ENCODE peak calls at places on chromosomes 1 and 21, in six cellular contexts. H is cardiac fibroblast, T is fibroblast of lung, R is A549, Q is upper lobe of right lung, S is IMR-90. E is an unnamed sample.

GRCh38 chr1:117370071-117370470 is 2.8 kb downstream of the MAN1A2 start:
- DNase-seq in H (no peak), T (no peak), R (no peak), Q (no peak), S (peak; percentile 6), E (peak; percentile 22)

GRCh38 chr1:29136463-29136915 is 12.8 kb upstream of the TMEM200B start:
- DNase-seq in H (peak; percentile 56), T (peak; percentile 71), R (no peak), Q (no peak), S (peak; percentile 58), E (peak; percentile 64)

GRCh38 chr1:30511106-30511505 is 212.3 kb downstream of the MATN1 start:
- DNase-seq in H (no peak), T (no peak), R (no peak), Q (no peak), S (no peak), E (no peak)

GRCh38 chr1:214895226-214895625 is 187.3 kb upstream of the KCNK2 start:
- DNase-seq in H (no peak), T (peak; percentile 16), R (no peak), Q (no peak), S (no peak), E (no peak)

GRCh38 chr1:235292790-235293189 is 35.2 kb downstream of the ARID4B start:
- DNase-seq in H (no peak), T (no peak), R (no peak), Q (no peak), S (no peak), E (no peak)

GRCh38 chr1:21662426-21663250 is 6.5 kb downstream of the RAP1GAP start:
- DNase-seq in H (no peak), T (no peak), R (no peak), Q (peak; percentile 32), S (no peak), E (no peak)

GRCh38 chr1:154468480-154469240 is 33.4 kb upstream of the TDRD10 start:
- DNase-seq in H (no peak), T (peak; percentile 19), R (no peak), Q (peak; percentile 40), S (no peak), E (no peak)

GRCh38 chr1:40786171-40786994 is 2.8 kb downstream of the KCNQ4 start:
- DNase-seq in H (no peak), T (no peak), R (no peak), Q (no peak), S (no peak), E (no peak)

GRCh38 chr1:39795651-39796050 is 7.0 kb upstream of the BMP8B start:
- DNase-seq in H (no peak), T (no peak), R (no peak), Q (no peak), S (no peak), E (no peak)

GRCh38 chr1:227940791-227941241 is 6.9 kb downstream of the WNT9A start:
- DNase-seq in H (no peak), T (no peak), R (no peak), Q (peak; percentile 54), S (no peak), E (no peak)

GRCh38 chr1:89516055-89516454 is 8.6 kb upstream of the LRRC8B start:
- DNase-seq in H (peak; percentile 36), T (peak; percentile 73), R (peak; percentile 75), Q (no peak), S (peak; percentile 75), E (peak; percentile 92)

GRCh38 chr1:185795181-185795580 is 61.0 kb downstream of the HMCN1 start:
- DNase-seq in H (peak; percentile 49), T (peak; percentile 67), R (no peak), Q (no peak), S (peak; percentile 81), E (peak; percentile 86)

GRCh38 chr1:9201421-9202239 is 32.9 kb upstream of the H6PD start:
- DNase-seq in H (peak; percentile 73), T (peak; percentile 74), R (no peak), Q (no peak), S (peak; percentile 86), E (peak; percentile 93)

GRCh38 chr1:36650200-36651065 is 167.7 kb upstream of the CSF3R start:
- DNase-seq in H (peak; percentile 47), T (peak; percentile 17), R (peak; percentile 46), Q (no peak), S (peak; percentile 37), E (peak; percentile 52)

GRCh38 chr1:209326876-209327275 is 256.6 kb upstream of the CAMK1G start:
- DNase-seq in H (no peak), T (peak; percentile 11), R (no peak), Q (no peak), S (no peak), E (no peak)

GRCh38 chr1:8373547-8374270 is 55.8 kb downstream of the SLC45A1 start:
- DNase-seq in H (peak; percentile 84), T (peak; percentile 91), R (no peak), Q (no peak), S (peak; percentile 92), E (peak; percentile 89)

GRCh38 chr1:243286409-243287127 is 30.7 kb downstream of the SDCCAG8 start:
- DNase-seq in H (no peak), T (peak; percentile 74), R (no peak), Q (no peak), S (peak; percentile 63), E (peak; percentile 71)

GRCh38 chr1:32801096-32801713 is 16.0 kb downstream of the YARS1 start:
- DNase-seq in H (no peak), T (peak; percentile 93), R (no peak), Q (no peak), S (peak; percentile 90), E (peak; percentile 64)

GRCh38 chr1:30046751-30047150 is 676.6 kb downstream of the MATN1 start:
- DNase-seq in H (no peak), T (no peak), R (no peak), Q (peak; percentile 46), S (no peak), E (no peak)

GRCh38 chr1:91948097-91948496 is 1.1 kb upstream of the BRDT start:
- DNase-seq in H (no peak), T (no peak), R (no peak), Q (no peak), S (no peak), E (no peak)

GRCh38 chr1:5646486-5646885 is 345.7 kb downstream of the NPHP4 start:
- DNase-seq in H (no peak), T (no peak), R (no peak), Q (no peak), S (no peak), E (no peak)

GRCh38 chr1:213284626-213285025 is 233.6 kb downstream of the RPS6KC1 start:
- DNase-seq in H (peak; percentile 30), T (peak; percentile 64), R (no peak), Q (no peak), S (peak; percentile 74), E (peak; percentile 57)

GRCh38 chr21:45803613-45804340 is 160.3 kb downstream of the PCBP3 start:
- DNase-seq in H (no peak), T (no peak), R (no peak), Q (no peak), S (no peak), E (no peak)

GRCh38 chr1:89692601-89693503 is 59.9 kb downstream of the LRRC8C start:
- DNase-seq in H (peak; percentile 49), T (peak; percentile 20), R (peak; percentile 18), Q (no peak), S (peak; percentile 79), E (no peak)

GRCh38 chr1:203229471-203230178 is at the start of gene CHIT1:
- DNase-seq in H (no peak), T (no peak), R (no peak), Q (no peak), S (peak; percentile 2), E (peak; percentile 34)

GRCh38 chr1:145952903-145953302 is 4.9 kb downstream of the LIX1L start:
- DNase-seq in H (no peak), T (no peak), R (no peak), Q (no peak), S (no peak), E (no peak)

GRCh38 chr1:114282751-114283403 is 129.2 kb upstream of the SYT6 start:
- DNase-seq in H (peak; percentile 94), T (peak; percentile 78), R (peak; percentile 83), Q (peak; percentile 88), S (peak; percentile 87), E (peak; percentile 90)

GRCh38 chr1:201539561-201540404 is 856 bp downstream of the NAV1 start:
- DNase-seq in H (no peak), T (peak; percentile 77), R (no peak), Q (peak; percentile 72), S (peak; percentile 84), E (peak; percentile 76)

GRCh38 chr1:113363935-113364334 is 26.4 kb upstream of the MAGI3 start:
- DNase-seq in H (no peak), T (no peak), R (no peak), Q (no peak), S (no peak), E (no peak)

GRCh38 chr1:62144238-62144831 is 50.3 kb upstream of the L1TD1 start:
- DNase-seq in H (peak; percentile 71), T (peak; percentile 31), R (peak; percentile 41), Q (no peak), S (peak; percentile 52), E (peak; percentile 48)
- TF ChIP-seq CTCF in H (peak; percentile 72), T (peak; percentile 84), R (peak; percentile 51), Q (peak; percentile 68), S (peak; percentile 67), E (peak; percentile 77)

DNA sequence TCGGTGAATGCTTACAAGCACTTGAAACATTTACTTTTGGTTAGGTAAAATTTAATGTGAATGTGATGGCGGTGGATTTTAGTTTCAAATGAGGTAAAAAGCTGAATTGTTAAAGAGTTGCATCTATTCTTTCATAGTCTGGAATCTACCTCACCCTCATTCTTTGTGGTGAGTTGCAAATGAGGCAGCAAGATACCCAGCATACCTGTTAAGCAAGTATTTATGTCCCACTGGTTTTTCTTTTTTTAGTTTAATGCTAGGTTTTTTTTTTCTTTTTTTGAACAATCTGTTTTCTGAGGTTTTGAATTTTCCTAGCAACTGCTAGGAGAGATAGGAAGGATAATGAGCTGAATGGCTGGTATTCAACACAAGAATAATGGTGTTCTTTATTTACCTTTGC is 127.9 kb upstream of the CACYBP start:
- DNase-seq in H (no peak), T (peak; percentile 78), R (no peak), Q (no peak), S (no peak), E (no peak)
- H3K4me3 ChIP-seq in H (no peak overlapping the region), T (no peak overlapping the region), R (no peak overlapping the region), Q (no peak overlapping the region), S (no peak overlapping the region), E (no peak overlapping the region)

DNA sequence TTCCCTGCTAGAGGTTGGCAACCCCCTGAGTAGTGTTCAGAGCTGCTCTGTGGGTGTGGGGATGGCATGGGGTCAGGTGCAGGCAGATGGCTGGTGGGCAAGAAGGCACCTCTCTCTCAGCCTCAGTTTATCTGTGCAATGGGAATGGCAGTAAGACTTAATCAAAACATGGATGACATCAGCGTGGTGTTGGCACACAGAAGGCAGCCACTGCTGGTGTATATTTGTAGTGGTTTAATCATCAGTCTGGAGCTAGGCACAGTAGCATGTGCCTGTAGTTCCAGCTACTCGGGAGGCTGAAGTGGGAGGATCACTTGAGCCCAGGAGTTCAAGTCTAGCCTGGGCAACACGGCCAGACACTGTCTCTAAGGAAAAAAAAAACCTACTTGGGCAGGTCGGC is 7.4 kb downstream of the FAAH start:
- DNase-seq in H (peak; percentile 16), T (peak; percentile 13), R (no peak), Q (no peak), S (peak; percentile 11), E (peak; percentile 51)
- TF ChIP-seq CTCF in H (no peak), T (no peak), R (no peak), Q (no peak), S (no peak), E (no peak)

DNA sequence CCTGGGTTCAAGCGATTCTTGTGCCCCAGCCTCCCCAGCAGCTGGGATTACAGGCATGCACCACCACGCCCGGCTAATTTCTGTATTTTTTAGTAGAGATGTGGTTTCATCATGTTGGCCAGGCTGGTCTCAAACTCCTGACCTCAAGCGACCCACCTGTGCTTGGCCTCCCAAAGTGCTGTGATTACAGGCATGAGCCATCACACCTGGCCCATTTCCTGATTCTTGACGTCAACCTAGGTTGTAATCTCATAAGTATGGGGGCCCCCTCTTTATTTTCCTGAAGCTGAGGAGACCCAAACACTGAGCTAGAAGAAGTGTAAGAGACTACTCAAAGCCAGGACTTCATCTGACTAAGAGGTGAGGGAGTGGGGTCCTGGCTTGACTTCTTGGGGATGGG is 21.8 kb downstream of the SLC9A1 start:
- DNase-seq in H (no peak), T (no peak), R (no peak), Q (no peak), S (no peak), E (no peak)
- H3K4me3 ChIP-seq in H (no peak overlapping the region), T (no peak overlapping the region), R (no peak overlapping the region), Q (no peak overlapping the region), S (no peak overlapping the region), E (no peak overlapping the region)